ENCODE peak calls at places on chromosomes 3 and 15, in seven cellular contexts. Y is NCI-H1105 treated with DMSO at 0.1 percent for 48 hours; E is SW 1271; L is NCI-H1694 treated with DMSO at 0.1 percent for 48 hours; N is upper lobe of left lung; A is activated T-cell treated with anti-CD3 and anti-CD28 coated beads, Interleukin-2, amount 50 U/mL, for 1 hour; C is left cardiac atrium. K is an unnamed sample.

GRCh38 chr3:190671658-190672057 is 157.8 kb downstream of the IL1RAP start:
- DNase-seq in L (no peak), A (no peak), C (no peak), E (no peak), Y (no peak), N (no peak), K (no peak)

GRCh38 chr3:128390867-128391266 is 75.8 kb downstream of the DNAJB8 start:
- DNase-seq in C (no peak), A (no peak), E (no peak), Y (no peak), L (peak), N (no peak), K (no peak)

GRCh38 chr3:7964899-7965298 is 536.7 kb upstream of the LMCD1 start:
- DNase-seq in N (no peak), Y (no peak), C (no peak), E (no peak), L (no peak), A (no peak), K (no peak)

GRCh38 chr15:60797444-60798040 is 318.6 kb upstream of the ICE2 start:
- DNase-seq in L (no peak), Y (no peak), C (no peak), E (no peak), N (no peak), A (no peak), K (no peak)

GRCh38 chr3:149898771-149899170 is 71.9 kb downstream of the PFN2 start:
- DNase-seq in E (peak), C (no peak), L (no peak), N (no peak), Y (no peak), A (no peak), K (no peak)

GRCh38 chr3:179474480-179474879 is 23.2 kb upstream of the GNB4 start:
- DNase-seq in N (no peak), Y (no peak), C (no peak), E (no peak), A (no peak), L (no peak), K (no peak)

GRCh38 chr15:89017370-89018066 is 70.7 kb upstream of the ABHD2 start:
- DNase-seq in C (peak), N (peak), E (peak), A (peak), L (peak), Y (peak), K (peak)

GRCh38 chr3:119779731-119780383 is 2.0 kb upstream of the NR1I2 start:
- DNase-seq in A (no peak), L (no peak), E (no peak), N (no peak), Y (no peak), C (no peak), K (no peak)

GRCh38 chr15:89794627-89795241 is 18.6 kb downstream of the MESP2 start:
- DNase-seq in C (no peak), L (no peak), A (no peak), Y (peak), N (no peak), E (no peak), K (peak)

GRCh38 chr3:156681003-156681402 is 6.6 kb downstream of the TIPARP start:
- DNase-seq in C (peak), N (no peak), Y (peak), E (peak), A (no peak), L (no peak), K (no peak)